ENCODE peak calls at places on chromosomes 2 and 18, in seven cellular contexts. One of them, this sample, is unnamed.

GRCh38 chr2:227872676-227873075 is 1.2 kb downstream of the DAW1 start:
- DNase-seq in CD8-positive, alpha-beta T cell: no peak
- DNase-seq in H4: no peak
- DNase-seq in MCF 10A: no peak
- DNase-seq in anterior cingulate cortex: no peak
- DNase-seq in Daoy: no peak
- DNase-seq in activated T-helper 1 cell treated with anti-CD3 and anti-CD28 coated beads, Interleukin-12 subunit alpha, Interleukin-12 subunit beta, Interleukin-2, Interleukin-4 antibody, amounts not matched to agents 30 ng/mL and 10 ng/mL and 1 ng/mL, durations not matched to agents 14 hours and 24 hours and 36 hours: no peak
- DNase-seq in this sample: no peak

GRCh38 chr2:49940616-49941015 is 786.3 kb upstream of the FSHR start:
- DNase-seq in CD8-positive, alpha-beta T cell: no peak
- DNase-seq in H4: no peak
- DNase-seq in MCF 10A: no peak
- DNase-seq in anterior cingulate cortex: no peak
- DNase-seq in Daoy: no peak
- DNase-seq in activated T-helper 1 cell treated with anti-CD3 and anti-CD28 coated beads, Interleukin-12 subunit alpha, Interleukin-12 subunit beta, Interleukin-2, Interleukin-4 antibody, amounts not matched to agents 30 ng/mL and 10 ng/mL and 1 ng/mL, durations not matched to agents 14 hours and 24 hours and 36 hours: no peak
- DNase-seq in this sample: no peak

GRCh38 chr2:179340678-179341077 is 76.0 kb upstream of the SESTD1 start:
- DNase-seq in CD8-positive, alpha-beta T cell: no peak
- DNase-seq in H4: peak
- DNase-seq in MCF 10A: peak
- DNase-seq in anterior cingulate cortex: no peak
- DNase-seq in Daoy: no peak
- DNase-seq in activated T-helper 1 cell treated with anti-CD3 and anti-CD28 coated beads, Interleukin-12 subunit alpha, Interleukin-12 subunit beta, Interleukin-2, Interleukin-4 antibody, amounts not matched to agents 30 ng/mL and 10 ng/mL and 1 ng/mL, durations not matched to agents 14 hours and 24 hours and 36 hours: no peak
- DNase-seq in this sample: peak

GRCh38 chr2:55084631-55085030 is 34.4 kb upstream of the RTN4 start:
- DNase-seq in CD8-positive, alpha-beta T cell: no peak
- DNase-seq in H4: no peak
- DNase-seq in MCF 10A: no peak
- DNase-seq in anterior cingulate cortex: no peak
- DNase-seq in Daoy: no peak
- DNase-seq in activated T-helper 1 cell treated with anti-CD3 and anti-CD28 coated beads, Interleukin-12 subunit alpha, Interleukin-12 subunit beta, Interleukin-2, Interleukin-4 antibody, amounts not matched to agents 30 ng/mL and 10 ng/mL and 1 ng/mL, durations not matched to agents 14 hours and 24 hours and 36 hours: no peak
- DNase-seq in this sample: no peak

GRCh38 chr2:190781604-190782198 is 98.9 kb upstream of the GLS start:
- DNase-seq in CD8-positive, alpha-beta T cell: peak
- DNase-seq in H4: peak
- DNase-seq in MCF 10A: peak
- DNase-seq in anterior cingulate cortex: no peak
- DNase-seq in Daoy: peak
- DNase-seq in activated T-helper 1 cell treated with anti-CD3 and anti-CD28 coated beads, Interleukin-12 subunit alpha, Interleukin-12 subunit beta, Interleukin-2, Interleukin-4 antibody, amounts not matched to agents 30 ng/mL and 10 ng/mL and 1 ng/mL, durations not matched to agents 14 hours and 24 hours and 36 hours: peak
- DNase-seq in this sample: peak

GRCh38 chr18:13572148-13572547 is 154.2 kb downstream of the FAM210A start:
- DNase-seq in CD8-positive, alpha-beta T cell: no peak
- DNase-seq in H4: no peak
- DNase-seq in MCF 10A: no peak
- DNase-seq in anterior cingulate cortex: no peak
- DNase-seq in Daoy: no peak
- DNase-seq in activated T-helper 1 cell treated with anti-CD3 and anti-CD28 coated beads, Interleukin-12 subunit alpha, Interleukin-12 subunit beta, Interleukin-2, Interleukin-4 antibody, amounts not matched to agents 30 ng/mL and 10 ng/mL and 1 ng/mL, durations not matched to agents 14 hours and 24 hours and 36 hours: no peak
- DNase-seq in this sample: no peak

GRCh38 chr2:28193552-28194383 is 198.9 kb upstream of the FOSL2 start:
- DNase-seq in CD8-positive, alpha-beta T cell: no peak
- DNase-seq in H4: peak
- DNase-seq in MCF 10A: no peak
- DNase-seq in anterior cingulate cortex: no peak
- DNase-seq in Daoy: no peak
- DNase-seq in activated T-helper 1 cell treated with anti-CD3 and anti-CD28 coated beads, Interleukin-12 subunit alpha, Interleukin-12 subunit beta, Interleukin-2, Interleukin-4 antibody, amounts not matched to agents 30 ng/mL and 10 ng/mL and 1 ng/mL, durations not matched to agents 14 hours and 24 hours and 36 hours: no peak
- DNase-seq in this sample: peak

GRCh38 chr18:57095884-57096283 is 51.0 kb upstream of the BOD1L2 start:
- DNase-seq in CD8-positive, alpha-beta T cell: no peak
- DNase-seq in H4: no peak
- DNase-seq in MCF 10A: no peak
- DNase-seq in anterior cingulate cortex: no peak
- DNase-seq in Daoy: peak
- DNase-seq in activated T-helper 1 cell treated with anti-CD3 and anti-CD28 coated beads, Interleukin-12 subunit alpha, Interleukin-12 subunit beta, Interleukin-2, Interleukin-4 antibody, amounts not matched to agents 30 ng/mL and 10 ng/mL and 1 ng/mL, durations not matched to agents 14 hours and 24 hours and 36 hours: no peak
- DNase-seq in this sample: peak

GRCh38 chr2:235651643-235652042 is 157.8 kb downstream of the AGAP1 start:
- DNase-seq in CD8-positive, alpha-beta T cell: no peak
- DNase-seq in H4: no peak
- DNase-seq in MCF 10A: no peak
- DNase-seq in anterior cingulate cortex: no peak
- DNase-seq in Daoy: no peak
- DNase-seq in activated T-helper 1 cell treated with anti-CD3 and anti-CD28 coated beads, Interleukin-12 subunit alpha, Interleukin-12 subunit beta, Interleukin-2, Interleukin-4 antibody, amounts not matched to agents 30 ng/mL and 10 ng/mL and 1 ng/mL, durations not matched to agents 14 hours and 24 hours and 36 hours: no peak
- DNase-seq in this sample: no peak

GRCh38 chr2:127674241-127675209 is 805 bp downstream of the LIMS2 start:
- DNase-seq in CD8-positive, alpha-beta T cell: peak
- DNase-seq in H4: no peak
- DNase-seq in MCF 10A: no peak
- DNase-seq in anterior cingulate cortex: no peak
- DNase-seq in Daoy: no peak
- DNase-seq in activated T-helper 1 cell treated with anti-CD3 and anti-CD28 coated beads, Interleukin-12 subunit alpha, Interleukin-12 subunit beta, Interleukin-2, Interleukin-4 antibody, amounts not matched to agents 30 ng/mL and 10 ng/mL and 1 ng/mL, durations not matched to agents 14 hours and 24 hours and 36 hours: no peak
- DNase-seq in this sample: no peak

GRCh38 chr18:74609535-74609934 is 11.9 kb downstream of the ZNF407 start:
- DNase-seq in CD8-positive, alpha-beta T cell: no peak
- DNase-seq in H4: peak
- DNase-seq in MCF 10A: no peak
- DNase-seq in anterior cingulate cortex: no peak
- DNase-seq in Daoy: peak
- DNase-seq in activated T-helper 1 cell treated with anti-CD3 and anti-CD28 coated beads, Interleukin-12 subunit alpha, Interleukin-12 subunit beta, Interleukin-2, Interleukin-4 antibody, amounts not matched to agents 30 ng/mL and 10 ng/mL and 1 ng/mL, durations not matched to agents 14 hours and 24 hours and 36 hours: no peak
- DNase-seq in this sample: peak

GRCh38 chr2:169095631-169096105 is 26.3 kb downstream of the DHRS9 start:
- DNase-seq in CD8-positive, alpha-beta T cell: no peak
- DNase-seq in H4: peak
- DNase-seq in MCF 10A: peak
- DNase-seq in anterior cingulate cortex: no peak
- DNase-seq in Daoy: peak
- DNase-seq in activated T-helper 1 cell treated with anti-CD3 and anti-CD28 coated beads, Interleukin-12 subunit alpha, Interleukin-12 subunit beta, Interleukin-2, Interleukin-4 antibody, amounts not matched to agents 30 ng/mL and 10 ng/mL and 1 ng/mL, durations not matched to agents 14 hours and 24 hours and 36 hours: no peak
- DNase-seq in this sample: peak

GRCh38 chr18:13392899-13393298 is 174.3 kb downstream of the LDLRAD4 start:
- DNase-seq in CD8-positive, alpha-beta T cell: no peak
- DNase-seq in H4: no peak
- DNase-seq in MCF 10A: no peak
- DNase-seq in anterior cingulate cortex: no peak
- DNase-seq in Daoy: no peak
- DNase-seq in activated T-helper 1 cell treated with anti-CD3 and anti-CD28 coated beads, Interleukin-12 subunit alpha, Interleukin-12 subunit beta, Interleukin-2, Interleukin-4 antibody, amounts not matched to agents 30 ng/mL and 10 ng/mL and 1 ng/mL, durations not matched to agents 14 hours and 24 hours and 36 hours: no peak
- DNase-seq in this sample: no peak

GRCh38 chr2:216057688-216058193 is 23.9 kb downstream of the PECR start:
- DNase-seq in CD8-positive, alpha-beta T cell: peak
- DNase-seq in H4: no peak
- DNase-seq in MCF 10A: no peak
- DNase-seq in anterior cingulate cortex: no peak
- DNase-seq in Daoy: peak
- DNase-seq in activated T-helper 1 cell treated with anti-CD3 and anti-CD28 coated beads, Interleukin-12 subunit alpha, Interleukin-12 subunit beta, Interleukin-2, Interleukin-4 antibody, amounts not matched to agents 30 ng/mL and 10 ng/mL and 1 ng/mL, durations not matched to agents 14 hours and 24 hours and 36 hours: peak
- DNase-seq in this sample: peak

GRCh38 chr2:199148076-199148845 is 309.5 kb downstream of the SATB2 start:
- DNase-seq in CD8-positive, alpha-beta T cell: no peak
- DNase-seq in H4: no peak
- DNase-seq in MCF 10A: no peak
- DNase-seq in anterior cingulate cortex: no peak
- DNase-seq in Daoy: no peak
- DNase-seq in activated T-helper 1 cell treated with anti-CD3 and anti-CD28 coated beads, Interleukin-12 subunit alpha, Interleukin-12 subunit beta, Interleukin-2, Interleukin-4 antibody, amounts not matched to agents 30 ng/mL and 10 ng/mL and 1 ng/mL, durations not matched to agents 14 hours and 24 hours and 36 hours: no peak
- DNase-seq in this sample: no peak

GRCh38 chr2:239902749-239903201 is 122.4 kb downstream of the NDUFA10 start:
- DNase-seq in CD8-positive, alpha-beta T cell: no peak
- DNase-seq in H4: no peak
- DNase-seq in MCF 10A: no peak
- DNase-seq in anterior cingulate cortex: no peak
- DNase-seq in Daoy: no peak
- DNase-seq in activated T-helper 1 cell treated with anti-CD3 and anti-CD28 coated beads, Interleukin-12 subunit alpha, Interleukin-12 subunit beta, Interleukin-2, Interleukin-4 antibody, amounts not matched to agents 30 ng/mL and 10 ng/mL and 1 ng/mL, durations not matched to agents 14 hours and 24 hours and 36 hours: no peak
- DNase-seq in this sample: no peak

GRCh38 chr2:40367652-40368051 is 84.2 kb downstream of the SLC8A1 start:
- DNase-seq in CD8-positive, alpha-beta T cell: no peak
- DNase-seq in H4: no peak
- DNase-seq in MCF 10A: peak
- DNase-seq in anterior cingulate cortex: no peak
- DNase-seq in Daoy: peak
- DNase-seq in activated T-helper 1 cell treated with anti-CD3 and anti-CD28 coated beads, Interleukin-12 subunit alpha, Interleukin-12 subunit beta, Interleukin-2, Interleukin-4 antibody, amounts not matched to agents 30 ng/mL and 10 ng/mL and 1 ng/mL, durations not matched to agents 14 hours and 24 hours and 36 hours: no peak
- DNase-seq in this sample: peak

GRCh38 chr2:119764832-119765231 is 5.1 kb downstream of the PTPN4 start:
- DNase-seq in CD8-positive, alpha-beta T cell: no peak
- DNase-seq in H4: no peak
- DNase-seq in MCF 10A: no peak
- DNase-seq in anterior cingulate cortex: no peak
- DNase-seq in Daoy: no peak
- DNase-seq in activated T-helper 1 cell treated with anti-CD3 and anti-CD28 coated beads, Interleukin-12 subunit alpha, Interleukin-12 subunit beta, Interleukin-2, Interleukin-4 antibody, amounts not matched to agents 30 ng/mL and 10 ng/mL and 1 ng/mL, durations not matched to agents 14 hours and 24 hours and 36 hours: no peak
- DNase-seq in this sample: no peak

GRCh38 chr18:62282188-62282629 is 42.9 kb upstream of the TNFRSF11A start:
- DNase-seq in CD8-positive, alpha-beta T cell: no peak
- DNase-seq in H4: no peak
- DNase-seq in MCF 10A: peak
- DNase-seq in anterior cingulate cortex: no peak
- DNase-seq in Daoy: peak
- DNase-seq in activated T-helper 1 cell treated with anti-CD3 and anti-CD28 coated beads, Interleukin-12 subunit alpha, Interleukin-12 subunit beta, Interleukin-2, Interleukin-4 antibody, amounts not matched to agents 30 ng/mL and 10 ng/mL and 1 ng/mL, durations not matched to agents 14 hours and 24 hours and 36 hours: no peak
- DNase-seq in this sample: peak

GRCh38 chr2:123720760-123721159 is 304.3 kb upstream of the CNTNAP5 start:
- DNase-seq in CD8-positive, alpha-beta T cell: no peak
- DNase-seq in H4: no peak
- DNase-seq in MCF 10A: peak
- DNase-seq in anterior cingulate cortex: no peak
- DNase-seq in Daoy: no peak
- DNase-seq in activated T-helper 1 cell treated with anti-CD3 and anti-CD28 coated beads, Interleukin-12 subunit alpha, Interleukin-12 subunit beta, Interleukin-2, Interleukin-4 antibody, amounts not matched to agents 30 ng/mL and 10 ng/mL and 1 ng/mL, durations not matched to agents 14 hours and 24 hours and 36 hours: no peak
- DNase-seq in this sample: no peak

GRCh38 chr2:128664499-128664971 is 345.9 kb upstream of the HS6ST1 start:
- DNase-seq in CD8-positive, alpha-beta T cell: no peak
- DNase-seq in H4: no peak
- DNase-seq in MCF 10A: no peak
- DNase-seq in anterior cingulate cortex: no peak
- DNase-seq in Daoy: no peak
- DNase-seq in activated T-helper 1 cell treated with anti-CD3 and anti-CD28 coated beads, Interleukin-12 subunit alpha, Interleukin-12 subunit beta, Interleukin-2, Interleukin-4 antibody, amounts not matched to agents 30 ng/mL and 10 ng/mL and 1 ng/mL, durations not matched to agents 14 hours and 24 hours and 36 hours: no peak
- DNase-seq in this sample: peak

GRCh38 chr2:232891621-232892071 is 21.6 kb downstream of the SNORC start:
- DNase-seq in CD8-positive, alpha-beta T cell: no peak
- DNase-seq in H4: no peak
- DNase-seq in MCF 10A: peak
- DNase-seq in anterior cingulate cortex: no peak
- DNase-seq in Daoy: peak
- DNase-seq in activated T-helper 1 cell treated with anti-CD3 and anti-CD28 coated beads, Interleukin-12 subunit alpha, Interleukin-12 subunit beta, Interleukin-2, Interleukin-4 antibody, amounts not matched to agents 30 ng/mL and 10 ng/mL and 1 ng/mL, durations not matched to agents 14 hours and 24 hours and 36 hours: no peak
- DNase-seq in this sample: peak

GRCh38 chr2:161119483-161119882 is 40.7 kb upstream of the TANK start:
- DNase-seq in CD8-positive, alpha-beta T cell: no peak
- DNase-seq in H4: no peak
- DNase-seq in MCF 10A: no peak
- DNase-seq in anterior cingulate cortex: no peak
- DNase-seq in Daoy: no peak
- DNase-seq in activated T-helper 1 cell treated with anti-CD3 and anti-CD28 coated beads, Interleukin-12 subunit alpha, Interleukin-12 subunit beta, Interleukin-2, Interleukin-4 antibody, amounts not matched to agents 30 ng/mL and 10 ng/mL and 1 ng/mL, durations not matched to agents 14 hours and 24 hours and 36 hours: no peak
- DNase-seq in this sample: no peak

GRCh38 chr2:8157621-8158020 is 524.2 kb upstream of the ID2 start:
- DNase-seq in CD8-positive, alpha-beta T cell: no peak
- DNase-seq in H4: no peak
- DNase-seq in MCF 10A: no peak
- DNase-seq in anterior cingulate cortex: no peak
- DNase-seq in Daoy: no peak
- DNase-seq in activated T-helper 1 cell treated with anti-CD3 and anti-CD28 coated beads, Interleukin-12 subunit alpha, Interleukin-12 subunit beta, Interleukin-2, Interleukin-4 antibody, amounts not matched to agents 30 ng/mL and 10 ng/mL and 1 ng/mL, durations not matched to agents 14 hours and 24 hours and 36 hours: no peak
- DNase-seq in this sample: no peak

This sample was measured in choroid plexus epithelial cell.